ENCODE peak calls at places on chromosomes 16 and 17, in four cellular contexts. One of them, this sample, is unnamed. For H3K27me3, the result is how much of the 10 kb centered on the place peaks cover.

GRCh38 chr16:83420206-83420760 is 387.5 kb upstream of the HSBP1 start:
- DNase-seq in ovary: no peak
- DNase-seq in effector memory CD4-positive, alpha-beta T cell: no peak
- DNase-seq in psoas muscle: no peak
- DNase-seq in this sample: no peak

GRCh38 chr16:77585379-77585778 is 136.9 kb upstream of the NUDT7 start:
- DNase-seq in effector memory CD4-positive, alpha-beta T cell: no peak
- DNase-seq in psoas muscle: no peak
- DNase-seq in ovary: no peak
- DNase-seq in this sample: no peak

GRCh38 chr17:39671651-39672521 is 3.6 kb downstream of the PNMT start:
- DNase-seq in effector memory CD4-positive, alpha-beta T cell: no peak
- DNase-seq in ovary: no peak
- DNase-seq in psoas muscle: peak
- DNase-seq in this sample: peak

GRCh38 chr17:7260601-7261376 is 1.5 kb downstream of the CLDN7 start:
- DNase-seq in ovary: peak
- DNase-seq in psoas muscle: peak
- DNase-seq in effector memory CD4-positive, alpha-beta T cell: no peak
- DNase-seq in this sample: no peak

GRCh38 chr16:50308237-50308965 is 42.0 kb downstream of the ADCY7 start:
- DNase-seq in ovary: peak
- DNase-seq in effector memory CD4-positive, alpha-beta T cell: no peak
- DNase-seq in psoas muscle: peak
- DNase-seq in this sample: no peak

GRCh38 chr17:44862278-44862914 is 14.7 kb downstream of the HIGD1B start:
- DNase-seq in ovary: no peak
- DNase-seq in psoas muscle: no peak
- DNase-seq in effector memory CD4-positive, alpha-beta T cell: no peak
- DNase-seq in this sample: no peak

GRCh38 chr17:56994009-56994792 is 16.3 kb downstream of the SCPEP1 start:
- DNase-seq in effector memory CD4-positive, alpha-beta T cell: no peak
- DNase-seq in psoas muscle: no peak
- DNase-seq in ovary: no peak
- DNase-seq in this sample: no peak

GRCh38 chr16:87847785-87848675 is 21.3 kb downstream of the SLC7A5 start:
- DNase-seq in effector memory CD4-positive, alpha-beta T cell: no peak
- DNase-seq in ovary: no peak
- DNase-seq in psoas muscle: peak
- DNase-seq in this sample: no peak

GRCh38 chr16:82034981-82035612 is at the start of gene HSD17B2:
- DNase-seq in psoas muscle: no peak
- DNase-seq in effector memory CD4-positive, alpha-beta T cell: no peak
- DNase-seq in ovary: no peak
- DNase-seq in this sample: no peak

GRCh38 chr17:74222399-74222798 is 9.0 kb downstream of the TTYH2 start:
- DNase-seq in ovary: no peak
- DNase-seq in effector memory CD4-positive, alpha-beta T cell: no peak
- DNase-seq in psoas muscle: no peak
- DNase-seq in this sample: no peak

GRCh38 chr17:74276051-74276476 is 2.0 kb downstream of the DNAI2 start:
- DNase-seq in ovary: peak
- DNase-seq in psoas muscle: no peak
- DNase-seq in effector memory CD4-positive, alpha-beta T cell: no peak
- DNase-seq in this sample: no peak

GRCh38 chr17:28334666-28335200 is 539 bp downstream of the IFT20 start:
- DNase-seq in ovary: no peak
- DNase-seq in psoas muscle: no peak
- DNase-seq in effector memory CD4-positive, alpha-beta T cell: no peak
- DNase-seq in this sample: no peak

GRCh38 chr16:11303405-11304138 is 22.4 kb upstream of the PRM1 start:
- DNase-seq in ovary: no peak
- DNase-seq in effector memory CD4-positive, alpha-beta T cell: no peak
- DNase-seq in psoas muscle: no peak
- DNase-seq in this sample: no peak

GRCh38 chr17:57921342-57921741 is 33.9 kb downstream of the CUEDC1 start:
- DNase-seq in effector memory CD4-positive, alpha-beta T cell: no peak
- DNase-seq in ovary: peak
- DNase-seq in psoas muscle: peak
- DNase-seq in this sample: no peak

GRCh38 chr17:64230551-64231408 is 32.3 kb downstream of the TEX2 start:
- DNase-seq in psoas muscle: no peak
- DNase-seq in effector memory CD4-positive, alpha-beta T cell: no peak
- DNase-seq in ovary: no peak
- DNase-seq in this sample: no peak

GRCh38 chr16:84007520-84007919 is 35.1 kb downstream of the SLC38A8 start:
- DNase-seq in effector memory CD4-positive, alpha-beta T cell: no peak
- DNase-seq in ovary: no peak
- DNase-seq in psoas muscle: no peak
- DNase-seq in this sample: no peak

GRCh38 chr17:63534078-63534570 is 11.0 kb downstream of the KCNH6 start:
- DNase-seq in psoas muscle: no peak
- DNase-seq in effector memory CD4-positive, alpha-beta T cell: no peak
- DNase-seq in ovary: no peak
- DNase-seq in this sample: no peak

GRCh38 chr17:11643851-11644250 is 45.6 kb downstream of the DNAH9 start:
- DNase-seq in effector memory CD4-positive, alpha-beta T cell: no peak
- DNase-seq in psoas muscle: no peak
- DNase-seq in ovary: no peak
- DNase-seq in this sample: no peak

GRCh38 chr17:14792751-14793150 is 472.4 kb downstream of the PMP22 start:
- DNase-seq in effector memory CD4-positive, alpha-beta T cell: no peak
- DNase-seq in ovary: no peak
- DNase-seq in psoas muscle: no peak
- DNase-seq in this sample: no peak

DNA sequence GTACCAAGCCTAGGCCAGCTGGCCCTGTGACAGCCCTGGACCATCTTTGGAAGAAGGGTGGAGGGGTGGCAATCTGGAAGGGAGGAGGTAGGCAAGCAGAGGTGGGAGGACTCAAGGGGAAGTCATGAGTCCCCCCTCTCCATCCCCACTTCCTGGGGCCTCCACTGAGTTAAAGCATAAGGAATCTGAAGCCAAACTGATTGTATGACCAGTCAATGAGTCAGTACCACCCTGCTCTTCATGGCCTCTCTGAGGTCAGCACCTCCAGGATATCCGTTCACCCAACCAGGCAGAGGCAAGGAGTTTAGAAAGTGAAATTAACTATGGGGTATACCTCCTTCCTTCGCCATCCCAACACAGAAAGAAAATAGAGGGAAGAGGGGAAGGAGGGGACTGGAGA is 272.7 kb downstream of the SOX9 start:
- DNase-seq in psoas muscle: no peak
- DNase-seq in ovary: no peak
- DNase-seq in effector memory CD4-positive, alpha-beta T cell: no peak
- DNase-seq in this sample: no peak
- H3K27me3 ChIP-seq in psoas muscle: under half
- H3K27me3 ChIP-seq in ovary: under half
- H3K27me3 ChIP-seq in effector memory CD4-positive, alpha-beta T cell: under half
- H3K27me3 ChIP-seq in this sample: under half

GRCh38 chr17:46994993-46995392 is 15.9 kb upstream of the RPRML start:
- DNase-seq in ovary: no peak
- DNase-seq in effector memory CD4-positive, alpha-beta T cell: no peak
- DNase-seq in psoas muscle: no peak
- DNase-seq in this sample: no peak

GRCh38 chr17:46991618-46992017 is 12.6 kb upstream of the RPRML start:
- DNase-seq in effector memory CD4-positive, alpha-beta T cell: no peak
- DNase-seq in psoas muscle: no peak
- DNase-seq in ovary: no peak
- DNase-seq in this sample: no peak

GRCh38 chr17:46995841-46996571 is 17.0 kb upstream of the RPRML start:
- DNase-seq in ovary: no peak
- DNase-seq in effector memory CD4-positive, alpha-beta T cell: no peak
- DNase-seq in psoas muscle: no peak
- DNase-seq in this sample: no peak
- H3K27ac ChIP-seq in ovary: no peak
- H3K27ac ChIP-seq in effector memory CD4-positive, alpha-beta T cell: no peak
- H3K27ac ChIP-seq in psoas muscle: no peak
- H3K27ac ChIP-seq in this sample: no peak

GRCh38 chr17:60352071-60352470 is 39.9 kb downstream of the USP32 start:
- DNase-seq in ovary: no peak
- DNase-seq in effector memory CD4-positive, alpha-beta T cell: no peak
- DNase-seq in psoas muscle: no peak
- DNase-seq in this sample: no peak
- H3K27me3 ChIP-seq in ovary: under half
- H3K27me3 ChIP-seq in effector memory CD4-positive, alpha-beta T cell: under half
- H3K27me3 ChIP-seq in psoas muscle: under half
- H3K27me3 ChIP-seq in this sample: under half

GRCh38 chr17:76538941-76539340 is 903 bp upstream of the PRCD start:
- DNase-seq in ovary: no peak
- DNase-seq in effector memory CD4-positive, alpha-beta T cell: no peak
- DNase-seq in psoas muscle: no peak
- DNase-seq in this sample: no peak

GRCh38 chr17:76537288-76537577 is 276 bp downstream of the CYGB start:
- DNase-seq in ovary: peak
- DNase-seq in psoas muscle: peak
- DNase-seq in effector memory CD4-positive, alpha-beta T cell: no peak
- DNase-seq in this sample: no peak

GRCh38 chr17:76538281-76538931 is 897 bp upstream of the CYGB start:
- DNase-seq in ovary: peak
- DNase-seq in psoas muscle: no peak
- DNase-seq in effector memory CD4-positive, alpha-beta T cell: no peak
- DNase-seq in this sample: no peak

GRCh38 chr17:76536511-76537287 is 810 bp downstream of the CYGB start:
- DNase-seq in ovary: no peak
- DNase-seq in psoas muscle: no peak
- DNase-seq in effector memory CD4-positive, alpha-beta T cell: no peak
- DNase-seq in this sample: no peak

DNA sequence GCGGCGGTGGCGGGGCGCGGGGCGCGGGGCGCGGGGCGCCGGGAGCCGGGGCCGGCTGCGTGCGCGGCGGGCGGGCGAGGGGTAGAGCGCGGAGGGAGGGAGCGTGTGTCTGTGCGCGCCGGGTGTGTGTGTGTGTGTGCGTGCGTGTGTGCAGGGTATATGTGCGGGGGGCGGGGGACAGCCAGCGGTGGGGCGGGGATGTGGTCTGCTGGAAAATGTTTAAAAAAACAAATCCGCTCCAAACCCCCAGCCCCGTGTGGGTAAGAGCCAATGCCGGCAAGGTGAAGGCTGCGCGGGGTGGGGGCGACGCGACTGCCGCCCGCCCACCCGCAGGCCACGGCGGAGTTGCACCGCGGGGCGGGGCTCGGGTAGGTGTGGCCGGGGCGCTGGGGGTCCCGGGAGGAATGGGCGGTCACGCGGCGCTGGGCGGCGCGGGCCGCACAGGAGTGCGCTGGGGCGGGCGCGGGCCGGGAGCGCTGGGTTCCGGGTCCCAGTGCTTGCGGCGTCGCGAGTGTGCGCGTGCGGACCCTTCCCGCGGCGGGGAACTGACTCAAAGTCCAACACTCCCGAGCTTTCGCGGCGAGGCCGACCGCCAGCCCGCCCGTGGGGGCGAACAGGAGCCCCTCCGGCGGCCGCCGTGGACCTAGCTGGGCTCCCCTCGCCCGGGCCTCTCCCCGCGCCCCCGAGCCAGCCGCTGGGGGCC is at the start of gene CYGB:
- DNase-seq in effector memory CD4-positive, alpha-beta T cell: no peak
- DNase-seq in psoas muscle: peak
- DNase-seq in ovary: no peak
- DNase-seq in this sample: no peak
- H3K27ac ChIP-seq in effector memory CD4-positive, alpha-beta T cell: no peak
- H3K27ac ChIP-seq in psoas muscle: peak
- H3K27ac ChIP-seq in ovary: peak
- H3K27ac ChIP-seq in this sample: no peak

DNA sequence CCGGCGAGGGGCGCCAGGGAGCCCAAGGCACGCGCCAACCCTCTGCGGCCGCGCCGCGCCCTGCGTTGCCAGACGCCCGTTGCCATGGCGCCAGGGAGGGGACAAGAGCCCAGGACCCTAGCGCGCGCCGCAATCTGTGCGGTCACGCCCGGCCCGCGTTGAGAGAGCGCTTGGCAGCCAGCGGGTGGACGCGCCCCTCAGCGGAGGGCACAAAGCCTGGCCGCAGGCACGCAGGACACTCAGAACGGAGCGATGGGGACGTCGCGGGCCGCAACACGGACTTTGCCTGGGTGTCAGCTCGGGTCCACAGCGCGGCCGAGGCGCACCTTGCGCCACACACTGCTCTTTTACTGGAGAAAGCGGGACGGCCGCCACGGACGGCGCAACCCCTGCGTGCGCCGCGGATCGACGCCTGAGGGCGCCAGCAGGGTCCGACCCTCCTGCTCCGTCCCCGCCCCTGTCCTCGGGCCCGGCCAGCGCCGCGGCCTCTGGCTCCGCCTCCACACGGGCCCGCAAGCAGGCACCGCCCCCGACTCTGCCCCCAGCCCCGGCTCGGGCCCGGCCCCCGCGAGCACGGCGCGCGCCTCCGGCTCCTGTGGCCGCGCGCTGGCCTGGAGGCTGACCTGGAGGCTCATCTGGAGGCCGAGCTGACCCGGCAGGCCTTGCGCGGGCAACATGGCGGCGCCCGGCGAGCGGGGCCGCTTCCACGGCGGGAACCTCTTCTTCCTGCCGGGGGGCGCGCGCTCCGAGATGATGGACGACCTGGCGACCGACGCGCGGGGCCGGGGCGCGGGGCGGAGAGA is at the start of gene GFER:
- DNase-seq in psoas muscle: peak
- DNase-seq in effector memory CD4-positive, alpha-beta T cell: peak
- DNase-seq in ovary: peak
- DNase-seq in this sample: peak
- H3K27me3 ChIP-seq in psoas muscle: under half
- H3K27me3 ChIP-seq in effector memory CD4-positive, alpha-beta T cell: under half
- H3K27me3 ChIP-seq in ovary: under half
- H3K27me3 ChIP-seq in this sample: under half

GRCh38 chr16:54505479-54506247 is 219.1 kb upstream of the IRX3 start:
- DNase-seq in effector memory CD4-positive, alpha-beta T cell: no peak
- DNase-seq in ovary: peak
- DNase-seq in psoas muscle: no peak
- DNase-seq in this sample: no peak
- H3K27ac ChIP-seq in effector memory CD4-positive, alpha-beta T cell: no peak
- H3K27ac ChIP-seq in ovary: no peak
- H3K27ac ChIP-seq in psoas muscle: no peak
- H3K27ac ChIP-seq in this sample: no peak